ENCODE peak calls at places on chromosomes 12 and 14, in seven cellular contexts. One of them, this sample, is unnamed.

GRCh38 chr14:101025131-101025530 is 121.6 kb upstream of the RTL1 start:
- DNase-seq in stomach: no peak
- DNase-seq in H1: no peak
- DNase-seq in A549: no peak
- DNase-seq in GM12878: no peak
- DNase-seq in transverse colon: no peak
- DNase-seq in sigmoid colon: peak
- DNase-seq in this sample: no peak

GRCh38 chr12:29778531-29778930 is 5.2 kb downstream of the TMTC1 start:
- DNase-seq in stomach: no peak
- DNase-seq in H1: no peak
- DNase-seq in A549: no peak
- DNase-seq in GM12878: no peak
- DNase-seq in transverse colon: no peak
- DNase-seq in sigmoid colon: no peak
- DNase-seq in this sample: no peak

GRCh38 chr14:70366890-70367289 is 7.4 kb upstream of the COX16 start:
- DNase-seq in stomach: no peak
- DNase-seq in H1: no peak
- DNase-seq in A549: no peak
- DNase-seq in GM12878: no peak
- DNase-seq in transverse colon: no peak
- DNase-seq in sigmoid colon: no peak
- DNase-seq in this sample: no peak

GRCh38 chr12:32489070-32489469 is 89.7 kb downstream of the FGD4 start:
- DNase-seq in stomach: no peak
- DNase-seq in H1: no peak
- DNase-seq in A549: no peak
- DNase-seq in GM12878: no peak
- DNase-seq in transverse colon: no peak
- DNase-seq in sigmoid colon: no peak
- DNase-seq in this sample: no peak

GRCh38 chr12:82937151-82937550 is 250.4 kb downstream of the TMTC2 start:
- DNase-seq in stomach: no peak
- DNase-seq in H1: no peak
- DNase-seq in A549: no peak
- DNase-seq in GM12878: no peak
- DNase-seq in transverse colon: no peak
- DNase-seq in sigmoid colon: no peak
- DNase-seq in this sample: no peak

GRCh38 chr12:13339538-13339937 is 143.0 kb downstream of the EMP1 start:
- DNase-seq in stomach: no peak
- DNase-seq in H1: no peak
- DNase-seq in A549: peak
- DNase-seq in GM12878: no peak
- DNase-seq in transverse colon: no peak
- DNase-seq in sigmoid colon: no peak
- DNase-seq in this sample: no peak

GRCh38 chr12:19304149-19304780 is 135.0 kb upstream of the AEBP2 start:
- DNase-seq in stomach: no peak
- DNase-seq in H1: no peak
- DNase-seq in A549: no peak
- DNase-seq in GM12878: no peak
- DNase-seq in transverse colon: no peak
- DNase-seq in sigmoid colon: no peak
- DNase-seq in this sample: no peak

GRCh38 chr12:70383886-70384285 is 17.8 kb downstream of the KCNMB4 start:
- DNase-seq in stomach: no peak
- DNase-seq in H1: no peak
- DNase-seq in A549: no peak
- DNase-seq in GM12878: no peak
- DNase-seq in transverse colon: no peak
- DNase-seq in sigmoid colon: no peak
- DNase-seq in this sample: no peak

GRCh38 chr14:74548881-74549280 is 55.3 kb downstream of the ISCA2 start:
- DNase-seq in stomach: peak
- DNase-seq in H1: no peak
- DNase-seq in A549: no peak
- DNase-seq in GM12878: no peak
- DNase-seq in transverse colon: no peak
- DNase-seq in sigmoid colon: peak
- DNase-seq in this sample: peak

GRCh38 chr14:72790887-72791566 is 102.9 kb downstream of the DPF3 start:
- DNase-seq in stomach: no peak
- DNase-seq in H1: no peak
- DNase-seq in A549: no peak
- DNase-seq in GM12878: no peak
- DNase-seq in transverse colon: no peak
- DNase-seq in sigmoid colon: no peak
- DNase-seq in this sample: no peak

GRCh38 chr14:34930591-34931069 is 52.2 kb upstream of the SRP54 start:
- DNase-seq in stomach: no peak
- DNase-seq in H1: no peak
- DNase-seq in A549: no peak
- DNase-seq in GM12878: peak
- DNase-seq in transverse colon: no peak
- DNase-seq in sigmoid colon: no peak
- DNase-seq in this sample: no peak

GRCh38 chr14:90454041-90455000 is 57.5 kb downstream of the CALM1 start:
- DNase-seq in stomach: peak
- DNase-seq in H1: peak
- DNase-seq in A549: peak
- DNase-seq in GM12878: no peak
- DNase-seq in transverse colon: peak
- DNase-seq in sigmoid colon: peak
- DNase-seq in this sample: peak

GRCh38 chr12:73531752-73532151 is 1005.9 kb upstream of the ATXN7L3B start:
- DNase-seq in stomach: no peak
- DNase-seq in H1: no peak
- DNase-seq in A549: no peak
- DNase-seq in GM12878: no peak
- DNase-seq in transverse colon: no peak
- DNase-seq in sigmoid colon: no peak
- DNase-seq in this sample: no peak

GRCh38 chr12:3728686-3729085 is 24.2 kb downstream of the CRACR2A start:
- DNase-seq in stomach: peak
- DNase-seq in H1: no peak
- DNase-seq in A549: no peak
- DNase-seq in GM12878: no peak
- DNase-seq in transverse colon: no peak
- DNase-seq in sigmoid colon: no peak
- DNase-seq in this sample: no peak

GRCh38 chr12:42299392-42300308 is 26.2 kb downstream of the ZCRB1 start:
- DNase-seq in stomach: no peak
- DNase-seq in H1: no peak
- DNase-seq in A549: peak
- DNase-seq in GM12878: peak
- DNase-seq in transverse colon: no peak
- DNase-seq in sigmoid colon: no peak
- DNase-seq in this sample: no peak

GRCh38 chr14:105944632-105945610 is 418.5 kb downstream of the TMEM121 start:
- DNase-seq in stomach: peak
- DNase-seq in H1: peak
- DNase-seq in A549: peak
- DNase-seq in GM12878: no peak
- DNase-seq in transverse colon: peak
- DNase-seq in sigmoid colon: peak
- DNase-seq in this sample: peak

GRCh38 chr12:103470664-103471063 is 25.1 kb downstream of the C12orf42 start:
- DNase-seq in stomach: no peak
- DNase-seq in H1: no peak
- DNase-seq in A549: peak
- DNase-seq in GM12878: no peak
- DNase-seq in transverse colon: no peak
- DNase-seq in sigmoid colon: no peak
- DNase-seq in this sample: no peak

GRCh38 chr12:53221203-53222076 is 10.6 kb downstream of the RARG start:
- DNase-seq in stomach: peak
- DNase-seq in H1: peak
- DNase-seq in A549: peak
- DNase-seq in GM12878: no peak
- DNase-seq in transverse colon: peak
- DNase-seq in sigmoid colon: peak
- DNase-seq in this sample: no peak

GRCh38 chr12:73863541-73863940 is 674.1 kb upstream of the ATXN7L3B start:
- DNase-seq in stomach: no peak
- DNase-seq in H1: no peak
- DNase-seq in A549: peak
- DNase-seq in GM12878: no peak
- DNase-seq in transverse colon: no peak
- DNase-seq in sigmoid colon: no peak
- DNase-seq in this sample: no peak

GRCh38 chr14:52314521-52315354 is 626 bp downstream of the PTGER2 start:
- DNase-seq in stomach: peak
- DNase-seq in H1: peak
- DNase-seq in A549: no peak
- DNase-seq in GM12878: no peak
- DNase-seq in transverse colon: peak
- DNase-seq in sigmoid colon: no peak
- DNase-seq in this sample: no peak

GRCh38 chr12:101962486-101962885 is 85.1 kb downstream of the DRAM1 start:
- DNase-seq in stomach: no peak
- DNase-seq in H1: no peak
- DNase-seq in A549: no peak
- DNase-seq in GM12878: no peak
- DNase-seq in transverse colon: no peak
- DNase-seq in sigmoid colon: no peak
- DNase-seq in this sample: no peak

DNA sequence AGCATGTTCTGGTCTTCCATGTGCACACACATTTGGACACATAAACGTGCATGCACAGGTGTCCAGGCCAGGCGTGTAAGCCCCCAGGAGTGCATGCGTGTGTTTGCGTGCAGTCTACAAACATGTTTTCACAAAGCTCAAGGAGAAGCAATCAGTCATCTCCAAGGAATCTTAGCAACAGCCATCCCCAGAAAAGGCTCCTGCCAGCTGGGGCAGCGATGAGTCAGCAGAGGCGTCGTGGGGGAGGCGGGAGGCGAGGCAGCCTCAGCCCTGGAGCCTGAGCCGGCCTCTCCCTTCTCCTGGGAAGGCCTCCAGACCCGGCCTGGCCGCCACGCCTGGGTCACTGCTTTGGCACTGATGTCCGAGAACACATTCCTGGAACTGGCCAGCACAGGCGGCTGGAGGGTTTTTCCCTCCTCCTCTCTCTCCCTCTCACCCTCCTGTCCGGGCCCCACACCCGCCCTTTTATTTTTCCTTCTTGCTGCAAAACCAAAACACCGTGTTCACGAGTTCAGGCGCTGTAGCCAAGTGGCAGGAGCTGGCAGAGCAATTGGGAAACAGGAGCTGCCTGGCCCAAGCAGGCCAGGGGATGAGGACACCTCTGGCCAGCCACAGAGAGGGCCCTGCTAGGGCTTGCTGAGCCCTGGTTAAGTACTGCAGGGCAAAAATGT is 92.7 kb downstream of the LRRC74A start:
- DNase-seq in stomach: peak
- DNase-seq in H1: no peak
- DNase-seq in A549: peak
- DNase-seq in GM12878: no peak
- DNase-seq in transverse colon: peak
- DNase-seq in sigmoid colon: peak
- DNase-seq in this sample: peak
- TF ChIP-seq EP300 in stomach: peak
- TF ChIP-seq EP300 in H1: no peak
- TF ChIP-seq EP300 in A549: peak
- TF ChIP-seq EP300 in GM12878: no peak
- TF ChIP-seq EP300 in transverse colon: peak
- TF ChIP-seq EP300 in sigmoid colon: peak
- TF ChIP-seq EP300 in this sample: peak

GRCh38 chr12:99137124-99137845 is 492.2 kb downstream of the APAF1 start:
- DNase-seq in stomach: no peak
- DNase-seq in H1: no peak
- DNase-seq in A549: no peak
- DNase-seq in GM12878: no peak
- DNase-seq in transverse colon: no peak
- DNase-seq in sigmoid colon: no peak
- DNase-seq in this sample: no peak
- TF ChIP-seq CTCF in stomach: no peak
- TF ChIP-seq CTCF in H1: peak
- TF ChIP-seq CTCF in A549: no peak
- TF ChIP-seq CTCF in GM12878: peak
- TF ChIP-seq CTCF in transverse colon: no peak
- TF ChIP-seq CTCF in sigmoid colon: no peak
- TF ChIP-seq CTCF in this sample: no peak

GRCh38 chr12:84507914-84508313 is 404.7 kb downstream of the SLC6A15 start:
- DNase-seq in stomach: no peak
- DNase-seq in H1: no peak
- DNase-seq in A549: no peak
- DNase-seq in GM12878: no peak
- DNase-seq in transverse colon: no peak
- DNase-seq in sigmoid colon: peak
- DNase-seq in this sample: no peak

GRCh38 chr12:84508943-84509342 is 403.7 kb downstream of the SLC6A15 start:
- DNase-seq in stomach: no peak
- DNase-seq in H1: no peak
- DNase-seq in A549: no peak
- DNase-seq in GM12878: no peak
- DNase-seq in transverse colon: no peak
- DNase-seq in sigmoid colon: peak
- DNase-seq in this sample: no peak

GRCh38 chr12:84502907-84503787 is 409.5 kb downstream of the SLC6A15 start:
- DNase-seq in stomach: peak
- DNase-seq in H1: peak
- DNase-seq in A549: peak
- DNase-seq in GM12878: no peak
- DNase-seq in transverse colon: peak
- DNase-seq in sigmoid colon: no peak
- DNase-seq in this sample: no peak

GRCh38 chr12:84508325-84508861 is 404.2 kb downstream of the SLC6A15 start:
- DNase-seq in stomach: no peak
- DNase-seq in H1: no peak
- DNase-seq in A549: peak
- DNase-seq in GM12878: no peak
- DNase-seq in transverse colon: no peak
- DNase-seq in sigmoid colon: peak
- DNase-seq in this sample: no peak

DNA sequence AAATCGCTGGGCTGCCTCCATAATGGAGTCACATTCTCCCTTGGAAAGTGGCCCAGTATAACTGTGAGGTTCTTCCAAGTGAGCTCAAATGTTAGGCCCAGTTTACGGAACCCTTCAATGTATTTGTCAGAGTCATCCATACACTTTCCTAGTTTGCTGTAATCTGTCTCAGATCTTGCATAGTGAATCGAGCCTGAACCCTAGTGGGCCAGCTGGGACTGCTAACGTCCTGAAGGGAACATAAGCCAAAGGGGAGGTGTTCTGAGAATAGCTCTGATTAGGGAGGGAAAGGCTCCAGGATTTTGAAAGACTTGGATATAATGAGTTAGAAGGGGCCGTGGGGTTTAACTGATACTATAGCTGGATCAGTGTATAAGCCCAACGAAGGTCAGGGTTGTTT is 406.3 kb downstream of the SLC6A15 start:
- DNase-seq in stomach: no peak
- DNase-seq in H1: no peak
- DNase-seq in A549: no peak
- DNase-seq in GM12878: no peak
- DNase-seq in transverse colon: no peak
- DNase-seq in sigmoid colon: peak
- DNase-seq in this sample: no peak
- TF ChIP-seq EP300 in stomach: no peak
- TF ChIP-seq EP300 in H1: no peak
- TF ChIP-seq EP300 in A549: no peak
- TF ChIP-seq EP300 in GM12878: no peak
- TF ChIP-seq EP300 in transverse colon: no peak
- TF ChIP-seq EP300 in sigmoid colon: no peak
- TF ChIP-seq EP300 in this sample: no peak

GRCh38 chr12:98154850-98155249 is 360.5 kb upstream of the TMPO start:
- DNase-seq in stomach: no peak
- DNase-seq in H1: no peak
- DNase-seq in A549: peak
- DNase-seq in GM12878: no peak
- DNase-seq in transverse colon: no peak
- DNase-seq in sigmoid colon: no peak
- DNase-seq in this sample: no peak
- TF ChIP-seq CTCF in stomach: no peak
- TF ChIP-seq CTCF in H1: peak
- TF ChIP-seq CTCF in A549: peak
- TF ChIP-seq CTCF in GM12878: peak
- TF ChIP-seq CTCF in transverse colon: no peak
- TF ChIP-seq CTCF in sigmoid colon: no peak
- TF ChIP-seq CTCF in this sample: no peak